ENCODE peak calls at places on chromosome 21, in six cellular contexts. P is AML-193, K is cerebellar cortex, U is NCI-H524, W is KG1, F is posterior vena cava. O is an unnamed sample.

GRCh38 chr21:34983680-34984086 is 65.4 kb downstream of the RUNX1 start:
- DNase-seq in P (peak; percentile 30), K (no peak), U (no peak), W (no peak), F (no peak), O (no peak)

GRCh38 chr21:42614391-42614790 is 39.0 kb upstream of the PDE9A start:
- DNase-seq in P (no peak), K (no peak), U (no peak), W (no peak), F (peak; percentile 25), O (no peak)

GRCh38 chr21:42236014-42236413 is 17.1 kb downstream of the ABCG1 start:
- DNase-seq in P (no peak), K (no peak), U (no peak), W (no peak), F (peak; percentile 78), O (no peak)

GRCh38 chr21:39187141-39187540 is 3.9 kb upstream of the PSMG1 start:
- DNase-seq in P (no peak), K (no peak), U (no peak), W (no peak), F (no peak), O (no peak)

GRCh38 chr21:17542371-17542992 is 29.6 kb downstream of the CXADR start:
- DNase-seq in P (no peak), K (no peak), U (peak; percentile 76), W (no peak), F (no peak), O (no peak)

GRCh38 chr21:45003331-45004058 is 63.7 kb downstream of the SLX9 start:
- DNase-seq in P (no peak), K (no peak), U (no peak), W (no peak), F (peak; percentile 53), O (no peak)

GRCh38 chr21:33019885-33020557 is 5.7 kb upstream of the OLIG2 start:
- DNase-seq in P (no peak), K (no peak), U (no peak), W (no peak), F (no peak), O (no peak)

GRCh38 chr21:42746593-42747266 is 93.3 kb downstream of the PDE9A start:
- DNase-seq in P (no peak), K (no peak), U (no peak), W (peak; percentile 22), F (peak; percentile 93), O (peak; percentile 92)

GRCh38 chr21:21559285-21560045 is 561.3 kb downstream of the NCAM2 start:
- DNase-seq in P (no peak), K (no peak), U (no peak), W (no peak), F (no peak), O (no peak)

GRCh38 chr21:17859661-17860060 is 40.5 kb upstream of the C21orf91 start:
- DNase-seq in P (no peak), K (no peak), U (no peak), W (no peak), F (no peak), O (no peak)

GRCh38 chr21:43984905-43985689 is 27.0 kb upstream of the TRAPPC10 start:
- DNase-seq in P (no peak), K (no peak), U (no peak), W (no peak), F (no peak), O (no peak)

GRCh38 chr21:33201945-33202344 is 27.8 kb upstream of the IFNAR2 start:
- DNase-seq in P (no peak), K (no peak), U (no peak), W (no peak), F (no peak), O (no peak)

GRCh38 chr21:43340491-43341348 is 86.2 kb downstream of the SIK1 start:
- DNase-seq in P (no peak), K (no peak), U (no peak), W (no peak), F (no peak), O (no peak)

GRCh38 chr21:32298658-32299081 is at the start of gene MRAP:
- DNase-seq in P (no peak), K (peak; percentile 88), U (no peak), W (no peak), F (peak; percentile 58), O (no peak)

GRCh38 chr21:38712076-38712475 is 93.7 kb upstream of the ETS2 start:
- DNase-seq in P (peak; percentile 51), K (peak; percentile 10), U (peak; percentile 81), W (no peak), F (no peak), O (peak; percentile 45)

GRCh38 chr21:32102426-32102825 is 176.4 kb downstream of the MIS18A start:
- DNase-seq in P (no peak), K (no peak), U (no peak), W (no peak), F (no peak), O (no peak)

GRCh38 chr21:15430577-15430976 is 299.2 kb upstream of the USP25 start:
- DNase-seq in P (no peak), K (no peak), U (no peak), W (no peak), F (no peak), O (no peak)

GRCh38 chr21:31236528-31236927 is 107.5 kb downstream of the TIAM1 start:
- DNase-seq in P (no peak), K (no peak), U (no peak), W (no peak), F (no peak), O (no peak)

GRCh38 chr21:23249760-23250159 is 2251.6 kb downstream of the NCAM2 start:
- DNase-seq in P (no peak), K (no peak), U (no peak), W (no peak), F (no peak), O (no peak)

GRCh38 chr21:45459171-45460010 is 54.4 kb downstream of the COL18A1 start:
- DNase-seq in P (no peak), K (no peak), U (no peak), W (no peak), F (peak; percentile 72), O (no peak)

GRCh38 chr21:43209575-43210453 is 41.0 kb downstream of the CRYAA start:
- DNase-seq in P (no peak), K (no peak), U (no peak), W (no peak), F (peak; percentile 68), O (no peak)

GRCh38 chr21:32747396-32747795 is 19.6 kb upstream of the SYNJ1 start:
- DNase-seq in P (no peak), K (no peak), U (no peak), W (no peak), F (no peak), O (no peak)

GRCh38 chr21:41918561-41919358 is 35.1 kb downstream of the C2CD2 start:
- DNase-seq in P (no peak), K (no peak), U (no peak), W (no peak), F (peak; percentile 45), O (no peak)

O was measured in HL-60.